ENCODE peak calls at places on chromosomes 16 and 17, in six cellular contexts. One of them, this sample, is unnamed.

GRCh38 chr16:48596326-48596725 is 13.7 kb downstream of the N4BP1 start:
- DNase-seq in AG04449: no peak
- DNase-seq in mammary epithelial cell: peak; percentile 71
- DNase-seq in neural progenitor cell: no peak
- DNase-seq in right atrium auricular region: no peak
- DNase-seq in AG04450: no peak
- DNase-seq in this sample: no peak

GRCh38 chr16:69201291-69201690 is 14.3 kb downstream of the SNTB2 start:
- DNase-seq in AG04449: no peak
- DNase-seq in mammary epithelial cell: no peak
- DNase-seq in neural progenitor cell: no peak
- DNase-seq in right atrium auricular region: no peak
- DNase-seq in AG04450: no peak
- DNase-seq in this sample: no peak

GRCh38 chr16:67993207-67994036 is 5.9 kb downstream of the DPEP2 start:
- DNase-seq in AG04449: no peak
- DNase-seq in mammary epithelial cell: peak; percentile 38
- DNase-seq in neural progenitor cell: peak; percentile 84
- DNase-seq in right atrium auricular region: peak; percentile 79
- DNase-seq in AG04450: peak; percentile 13
- DNase-seq in this sample: no peak

GRCh38 chr16:12758031-12758669 is 45.5 kb downstream of the CPPED1 start:
- DNase-seq in AG04449: no peak
- DNase-seq in mammary epithelial cell: no peak
- DNase-seq in neural progenitor cell: peak; percentile 11
- DNase-seq in right atrium auricular region: no peak
- DNase-seq in AG04450: no peak
- DNase-seq in this sample: no peak

GRCh38 chr17:74767111-74767516 is 9.0 kb downstream of the NAT9 start:
- DNase-seq in AG04449: no peak
- DNase-seq in mammary epithelial cell: no peak
- DNase-seq in neural progenitor cell: no peak
- DNase-seq in right atrium auricular region: no peak
- DNase-seq in AG04450: no peak
- DNase-seq in this sample: no peak

GRCh38 chr17:31842416-31843381 is 16.3 kb downstream of the COPRS start:
- DNase-seq in AG04449: no peak
- DNase-seq in mammary epithelial cell: no peak
- DNase-seq in neural progenitor cell: peak; percentile 88
- DNase-seq in right atrium auricular region: peak; percentile 83
- DNase-seq in AG04450: peak; percentile 60
- DNase-seq in this sample: no peak

GRCh38 chr16:89616576-89617437 is 3.4 kb downstream of the DPEP1 start:
- DNase-seq in AG04449: no peak
- DNase-seq in mammary epithelial cell: no peak
- DNase-seq in neural progenitor cell: no peak
- DNase-seq in right atrium auricular region: no peak
- DNase-seq in AG04450: no peak
- DNase-seq in this sample: no peak

GRCh38 chr16:81524382-81524781 is 79.8 kb downstream of the CMIP start:
- DNase-seq in AG04449: no peak
- DNase-seq in mammary epithelial cell: no peak
- DNase-seq in neural progenitor cell: no peak
- DNase-seq in right atrium auricular region: no peak
- DNase-seq in AG04450: no peak
- DNase-seq in this sample: no peak

GRCh38 chr16:72287646-72288045 is 115.7 kb upstream of the PMFBP1 start:
- DNase-seq in AG04449: no peak
- DNase-seq in mammary epithelial cell: no peak
- DNase-seq in neural progenitor cell: no peak
- DNase-seq in right atrium auricular region: no peak
- DNase-seq in AG04450: no peak
- DNase-seq in this sample: no peak

GRCh38 chr17:77943971-77944370 is 14.5 kb upstream of the TNRC6C start:
- DNase-seq in AG04449: no peak
- DNase-seq in mammary epithelial cell: no peak
- DNase-seq in neural progenitor cell: no peak
- DNase-seq in right atrium auricular region: no peak
- DNase-seq in AG04450: no peak
- DNase-seq in this sample: no peak

GRCh38 chr17:10804546-10804945 is 647 bp upstream of the TMEM238L start:
- DNase-seq in AG04449: no peak
- DNase-seq in mammary epithelial cell: no peak
- DNase-seq in neural progenitor cell: no peak
- DNase-seq in right atrium auricular region: no peak
- DNase-seq in AG04450: no peak
- DNase-seq in this sample: no peak

GRCh38 chr17:8121531-8122390 is 2.1 kb downstream of the HES7 start:
- DNase-seq in AG04449: no peak
- DNase-seq in mammary epithelial cell: peak; percentile 73
- DNase-seq in neural progenitor cell: peak; percentile 96
- DNase-seq in right atrium auricular region: no peak
- DNase-seq in AG04450: no peak
- DNase-seq in this sample: no peak

GRCh38 chr17:2380225-2380922 is 20.5 kb downstream of the MNT start:
- DNase-seq in AG04449: no peak
- DNase-seq in mammary epithelial cell: no peak
- DNase-seq in neural progenitor cell: no peak
- DNase-seq in right atrium auricular region: no peak
- DNase-seq in AG04450: no peak
- DNase-seq in this sample: no peak

GRCh38 chr17:56099649-56100048 is 53.6 kb upstream of the ANKFN1 start:
- DNase-seq in AG04449: no peak
- DNase-seq in mammary epithelial cell: no peak
- DNase-seq in neural progenitor cell: no peak
- DNase-seq in right atrium auricular region: no peak
- DNase-seq in AG04450: no peak
- DNase-seq in this sample: no peak

GRCh38 chr16:3321802-3322201 is 16.5 kb downstream of the ZNF75A start:
- DNase-seq in AG04449: no peak
- DNase-seq in mammary epithelial cell: no peak
- DNase-seq in neural progenitor cell: no peak
- DNase-seq in right atrium auricular region: no peak
- DNase-seq in AG04450: no peak
- DNase-seq in this sample: no peak

GRCh38 chr17:7192271-7192937 is 13.2 kb upstream of the ASGR1 start:
- DNase-seq in AG04449: no peak
- DNase-seq in mammary epithelial cell: no peak
- DNase-seq in neural progenitor cell: no peak
- DNase-seq in right atrium auricular region: no peak
- DNase-seq in AG04450: no peak
- DNase-seq in this sample: no peak

GRCh38 chr17:60947100-60947499 is 269.4 kb downstream of the BCAS3 start:
- DNase-seq in AG04449: no peak
- DNase-seq in mammary epithelial cell: no peak
- DNase-seq in neural progenitor cell: no peak
- DNase-seq in right atrium auricular region: no peak
- DNase-seq in AG04450: no peak
- DNase-seq in this sample: no peak

GRCh38 chr17:80408872-80409271 is 6.1 kb upstream of the ENDOV start:
- DNase-seq in AG04449: no peak
- DNase-seq in mammary epithelial cell: peak; percentile 11
- DNase-seq in neural progenitor cell: no peak
- DNase-seq in right atrium auricular region: no peak
- DNase-seq in AG04450: no peak
- DNase-seq in this sample: no peak

GRCh38 chr17:83090424-83091256 is 11.2 kb downstream of the METRNL start:
- DNase-seq in AG04449: no peak
- DNase-seq in mammary epithelial cell: no peak
- DNase-seq in neural progenitor cell: no peak
- DNase-seq in right atrium auricular region: no peak
- DNase-seq in AG04450: no peak
- DNase-seq in this sample: no peak

GRCh38 chr17:74773871-74774286 is 2.3 kb downstream of the NAT9 start:
- DNase-seq in AG04449: peak; percentile 14
- DNase-seq in mammary epithelial cell: no peak
- DNase-seq in neural progenitor cell: no peak
- DNase-seq in right atrium auricular region: no peak
- DNase-seq in AG04450: no peak
- DNase-seq in this sample: no peak

GRCh38 chr16:85781685-85782370 is 17.5 kb downstream of the EMC8 start:
- DNase-seq in AG04449: no peak
- DNase-seq in mammary epithelial cell: no peak
- DNase-seq in neural progenitor cell: no peak
- DNase-seq in right atrium auricular region: no peak
- DNase-seq in AG04450: no peak
- DNase-seq in this sample: no peak

GRCh38 chr17:64327201-64327930 is 63.3 kb downstream of the PECAM1 start:
- DNase-seq in AG04449: no peak
- DNase-seq in mammary epithelial cell: no peak
- DNase-seq in neural progenitor cell: no peak
- DNase-seq in right atrium auricular region: peak; percentile 82
- DNase-seq in AG04450: no peak
- DNase-seq in this sample: no peak

GRCh38 chr16:11413907-11414595 is 68.8 kb downstream of the RMI2 start:
- DNase-seq in AG04449: no peak
- DNase-seq in mammary epithelial cell: no peak
- DNase-seq in neural progenitor cell: no peak
- DNase-seq in right atrium auricular region: no peak
- DNase-seq in AG04450: no peak
- DNase-seq in this sample: no peak

GRCh38 chr17:30808785-30809286 is 15.7 kb downstream of the CRLF3 start:
- DNase-seq in AG04449: no peak
- DNase-seq in mammary epithelial cell: no peak
- DNase-seq in neural progenitor cell: no peak
- DNase-seq in right atrium auricular region: no peak
- DNase-seq in AG04450: no peak
- DNase-seq in this sample: no peak
- H3K4me3 ChIP-seq in AG04449: no peak overlapping the region
- H3K4me3 ChIP-seq in mammary epithelial cell: no peak overlapping the region
- H3K4me3 ChIP-seq in neural progenitor cell: no peak overlapping the region
- H3K4me3 ChIP-seq in right atrium auricular region: no peak overlapping the region
- H3K4me3 ChIP-seq in AG04450: no peak overlapping the region
- H3K4me3 ChIP-seq in this sample: no peak overlapping the region

DNA sequence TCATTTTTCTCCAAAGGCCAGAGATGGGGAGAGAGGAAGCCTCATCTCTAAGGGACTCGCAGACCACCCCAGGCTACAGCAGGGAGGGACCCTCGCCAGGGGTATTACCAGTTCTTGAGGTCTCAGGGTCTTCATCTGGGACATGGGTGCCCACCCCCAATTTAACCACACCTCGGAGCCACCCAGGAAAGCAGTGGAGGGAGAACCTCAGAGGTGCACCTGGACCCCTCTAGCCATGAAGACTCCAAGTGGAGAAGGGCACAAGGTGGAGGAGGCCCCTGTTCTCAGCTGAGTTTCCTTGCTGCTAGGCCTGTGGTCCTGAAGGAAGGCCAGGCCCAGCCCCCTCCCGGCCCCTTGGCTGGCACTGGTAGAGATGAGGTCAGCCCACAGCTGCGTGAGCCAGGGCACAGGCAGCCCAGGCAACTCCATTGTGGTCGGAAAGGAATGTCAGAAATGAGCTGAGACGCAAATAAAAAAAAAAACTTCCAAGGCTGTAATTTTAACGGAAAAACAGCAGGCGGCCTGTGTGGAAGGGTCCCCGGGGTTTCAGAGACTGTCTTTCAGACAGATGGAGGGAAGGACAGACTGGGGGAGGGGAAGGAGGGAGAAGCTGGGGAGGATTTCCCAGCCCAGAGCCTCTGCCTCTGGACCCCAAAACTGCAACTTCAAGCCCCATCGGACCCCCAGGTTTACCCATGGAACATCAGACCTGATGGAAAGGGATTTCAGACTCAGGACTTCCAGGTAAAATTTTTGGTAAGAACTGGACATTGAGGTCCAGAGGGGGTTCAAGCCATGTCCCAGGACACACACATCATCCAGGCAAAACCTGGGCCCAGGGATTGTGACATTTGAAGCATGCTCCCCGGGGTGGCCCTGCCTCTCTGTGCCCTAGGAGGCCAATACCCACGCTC is 25.5 kb upstream of the MRPS23 start:
- DNase-seq in AG04449: peak; percentile 94
- DNase-seq in mammary epithelial cell: peak; percentile 91
- DNase-seq in neural progenitor cell: peak; percentile 80
- DNase-seq in right atrium auricular region: peak; percentile 88
- DNase-seq in AG04450: peak; percentile 97
- DNase-seq in this sample: peak; percentile 75
- TF ChIP-seq CTCF in AG04449: peak; percentile 60
- TF ChIP-seq CTCF in mammary epithelial cell: peak; percentile 57
- TF ChIP-seq CTCF in neural progenitor cell: peak; percentile 21
- TF ChIP-seq CTCF in right atrium auricular region: peak; percentile 21
- TF ChIP-seq CTCF in AG04450: peak; percentile 79
- TF ChIP-seq CTCF in this sample: peak; percentile 71

DNA sequence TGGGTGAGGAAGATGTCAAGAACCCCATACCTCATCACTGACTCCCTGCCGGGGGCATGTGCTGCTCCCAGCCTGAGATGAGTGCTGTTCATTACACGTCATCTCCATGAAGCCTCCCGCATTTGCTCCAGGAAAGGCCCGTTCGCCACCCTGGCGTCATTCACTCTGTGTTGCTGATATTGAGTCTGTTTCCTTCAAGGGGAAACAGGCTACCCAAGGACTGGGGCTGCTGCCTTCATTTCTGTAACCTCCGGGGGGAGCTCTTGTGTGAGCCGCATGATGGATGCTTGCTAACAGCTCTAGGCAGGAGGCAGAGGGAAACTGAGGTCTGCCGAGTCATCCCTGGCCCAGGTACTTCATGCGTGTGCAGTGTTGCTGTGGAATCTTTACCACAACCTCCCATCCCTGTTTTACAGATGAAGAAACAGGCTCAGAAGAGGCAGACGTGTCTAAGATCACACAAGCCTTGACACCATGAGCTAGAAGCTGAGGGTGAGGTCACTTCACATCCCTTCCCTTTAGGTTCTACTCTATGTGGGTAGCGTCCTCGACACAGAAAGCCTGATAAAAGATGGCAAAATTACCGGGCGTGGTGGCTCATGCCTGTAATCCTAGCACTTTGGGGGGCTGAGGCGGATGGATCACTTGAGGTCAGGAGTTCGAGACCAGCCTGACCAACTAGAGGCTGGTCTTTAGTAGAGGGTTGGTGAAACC is 3.5 kb upstream of the ARMC5 start:
- DNase-seq in AG04449: no peak
- DNase-seq in mammary epithelial cell: no peak
- DNase-seq in neural progenitor cell: peak; percentile 51
- DNase-seq in right atrium auricular region: no peak
- DNase-seq in AG04450: no peak
- DNase-seq in this sample: no peak
- H3K4me3 ChIP-seq in AG04449: no peak overlapping the region
- H3K4me3 ChIP-seq in mammary epithelial cell: no peak overlapping the region
- H3K4me3 ChIP-seq in neural progenitor cell: no peak overlapping the region
- H3K4me3 ChIP-seq in right atrium auricular region: no peak overlapping the region
- H3K4me3 ChIP-seq in AG04450: no peak overlapping the region
- H3K4me3 ChIP-seq in this sample: no peak overlapping the region

DNA sequence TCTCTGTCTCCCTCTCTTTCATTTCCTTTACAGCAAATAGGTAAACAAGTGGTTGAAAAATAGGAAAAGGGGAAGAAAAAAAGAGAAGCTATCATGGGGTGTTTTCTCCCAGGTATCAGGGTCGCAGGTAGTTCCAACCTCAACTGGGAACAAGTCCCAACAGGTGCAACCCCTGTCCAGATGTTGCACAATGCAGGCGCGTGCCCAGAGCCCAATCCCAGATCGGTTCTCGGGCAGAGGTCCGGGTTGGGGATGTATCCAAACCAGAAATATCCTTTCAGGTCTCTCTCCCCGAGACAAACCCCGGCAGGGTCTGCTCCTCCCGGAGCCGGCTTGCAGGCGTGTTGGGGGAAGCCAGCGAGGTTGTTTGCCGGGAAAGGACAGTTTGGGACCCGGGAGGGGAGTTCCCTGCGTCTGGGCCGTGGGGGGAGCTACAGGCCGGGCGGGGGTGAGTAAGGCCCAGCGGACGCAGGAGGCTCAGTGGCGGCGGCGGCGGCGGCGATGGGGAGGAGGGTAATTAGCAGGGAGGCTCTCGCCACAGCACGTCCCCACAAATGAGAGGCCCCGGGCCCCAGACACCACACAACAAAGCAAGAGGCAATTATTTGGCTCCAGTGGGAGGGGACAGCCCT is 21.2 kb upstream of the SP6 start:
- DNase-seq in AG04449: no peak
- DNase-seq in mammary epithelial cell: peak; percentile 42
- DNase-seq in neural progenitor cell: peak; percentile 72
- DNase-seq in right atrium auricular region: no peak
- DNase-seq in AG04450: no peak
- DNase-seq in this sample: no peak
- TF ChIP-seq CTCF in AG04449: no peak
- TF ChIP-seq CTCF in mammary epithelial cell: no peak
- TF ChIP-seq CTCF in neural progenitor cell: no peak
- TF ChIP-seq CTCF in right atrium auricular region: no peak
- TF ChIP-seq CTCF in AG04450: no peak
- TF ChIP-seq CTCF in this sample: no peak